ENCODE peak calls at places on chromosomes 3 and 15, in five cellular contexts. One of them, this sample, is unnamed.

GRCh38 chr3:64242435-64242834 is 17.2 kb upstream of the PRICKLE2 start:
- DNase-seq in stimulated activated naive CD8-positive, alpha-beta T cell treated with anti-CD3 and anti-CD28 coated beads, Interleukin-15, Interleukin-2, amounts not matched to agents 100 U/mL and 50 U/mL, for 24 hours: no peak
- DNase-seq in mesenteric fat pad: no peak
- DNase-seq in stimulated activated CD8-positive, alpha-beta memory T cell treated with anti-CD3 and anti-CD28 coated beads, Interleukin-7, amount 100 ng/mL, for 4 hours: no peak
- DNase-seq in A549: no peak
- DNase-seq in this sample: no peak

GRCh38 chr3:134927596-134927995 is 132.5 kb downstream of the EPHB1 start:
- DNase-seq in mesenteric fat pad: no peak
- DNase-seq in stimulated activated CD8-positive, alpha-beta memory T cell treated with anti-CD3 and anti-CD28 coated beads, Interleukin-7, amount 100 ng/mL, for 4 hours: no peak
- DNase-seq in stimulated activated naive CD8-positive, alpha-beta T cell treated with anti-CD3 and anti-CD28 coated beads, Interleukin-15, Interleukin-2, amounts not matched to agents 100 U/mL and 50 U/mL, for 24 hours: no peak
- DNase-seq in A549: no peak
- DNase-seq in this sample: no peak

GRCh38 chr15:77507151-77507847 is 86.6 kb downstream of the HMG20A start:
- DNase-seq in stimulated activated CD8-positive, alpha-beta memory T cell treated with anti-CD3 and anti-CD28 coated beads, Interleukin-7, amount 100 ng/mL, for 4 hours: no peak
- DNase-seq in mesenteric fat pad: no peak
- DNase-seq in A549: no peak
- DNase-seq in stimulated activated naive CD8-positive, alpha-beta T cell treated with anti-CD3 and anti-CD28 coated beads, Interleukin-15, Interleukin-2, amounts not matched to agents 100 U/mL and 50 U/mL, for 24 hours: no peak
- DNase-seq in this sample: no peak

GRCh38 chr3:73490453-73491311 is 134.1 kb downstream of the PDZRN3 start:
- DNase-seq in A549: no peak
- DNase-seq in mesenteric fat pad: no peak
- DNase-seq in stimulated activated naive CD8-positive, alpha-beta T cell treated with anti-CD3 and anti-CD28 coated beads, Interleukin-15, Interleukin-2, amounts not matched to agents 100 U/mL and 50 U/mL, for 24 hours: no peak
- DNase-seq in stimulated activated CD8-positive, alpha-beta memory T cell treated with anti-CD3 and anti-CD28 coated beads, Interleukin-7, amount 100 ng/mL, for 4 hours: no peak
- DNase-seq in this sample: no peak

GRCh38 chr3:128577711-128578110 is 72.9 kb downstream of the RPN1 start:
- DNase-seq in mesenteric fat pad: no peak
- DNase-seq in A549: no peak
- DNase-seq in stimulated activated naive CD8-positive, alpha-beta T cell treated with anti-CD3 and anti-CD28 coated beads, Interleukin-15, Interleukin-2, amounts not matched to agents 100 U/mL and 50 U/mL, for 24 hours: no peak
- DNase-seq in stimulated activated CD8-positive, alpha-beta memory T cell treated with anti-CD3 and anti-CD28 coated beads, Interleukin-7, amount 100 ng/mL, for 4 hours: no peak
- DNase-seq in this sample: no peak

GRCh38 chr15:90038639-90039095 is 37.5 kb downstream of the ZNF710 start:
- DNase-seq in stimulated activated naive CD8-positive, alpha-beta T cell treated with anti-CD3 and anti-CD28 coated beads, Interleukin-15, Interleukin-2, amounts not matched to agents 100 U/mL and 50 U/mL, for 24 hours: no peak
- DNase-seq in stimulated activated CD8-positive, alpha-beta memory T cell treated with anti-CD3 and anti-CD28 coated beads, Interleukin-7, amount 100 ng/mL, for 4 hours: no peak
- DNase-seq in A549: no peak
- DNase-seq in mesenteric fat pad: no peak
- DNase-seq in this sample: no peak

GRCh38 chr3:140942221-140943104 is 827 bp downstream of the SLC25A36 start:
- DNase-seq in stimulated activated naive CD8-positive, alpha-beta T cell treated with anti-CD3 and anti-CD28 coated beads, Interleukin-15, Interleukin-2, amounts not matched to agents 100 U/mL and 50 U/mL, for 24 hours: peak
- DNase-seq in A549: peak
- DNase-seq in mesenteric fat pad: no peak
- DNase-seq in stimulated activated CD8-positive, alpha-beta memory T cell treated with anti-CD3 and anti-CD28 coated beads, Interleukin-7, amount 100 ng/mL, for 4 hours: no peak
- DNase-seq in this sample: peak

GRCh38 chr15:98322551-98322950 is 325.8 kb upstream of the IGF1R start:
- DNase-seq in A549: no peak
- DNase-seq in mesenteric fat pad: no peak
- DNase-seq in stimulated activated CD8-positive, alpha-beta memory T cell treated with anti-CD3 and anti-CD28 coated beads, Interleukin-7, amount 100 ng/mL, for 4 hours: no peak
- DNase-seq in stimulated activated naive CD8-positive, alpha-beta T cell treated with anti-CD3 and anti-CD28 coated beads, Interleukin-15, Interleukin-2, amounts not matched to agents 100 U/mL and 50 U/mL, for 24 hours: no peak
- DNase-seq in this sample: no peak

GRCh38 chr15:80436511-80437307 is 32.5 kb downstream of the ARNT2 start:
- DNase-seq in mesenteric fat pad: no peak
- DNase-seq in stimulated activated naive CD8-positive, alpha-beta T cell treated with anti-CD3 and anti-CD28 coated beads, Interleukin-15, Interleukin-2, amounts not matched to agents 100 U/mL and 50 U/mL, for 24 hours: peak
- DNase-seq in A549: peak
- DNase-seq in stimulated activated CD8-positive, alpha-beta memory T cell treated with anti-CD3 and anti-CD28 coated beads, Interleukin-7, amount 100 ng/mL, for 4 hours: no peak
- DNase-seq in this sample: no peak

GRCh38 chr3:127456471-127457093 is 134.0 kb downstream of the TPRA1 start:
- DNase-seq in stimulated activated CD8-positive, alpha-beta memory T cell treated with anti-CD3 and anti-CD28 coated beads, Interleukin-7, amount 100 ng/mL, for 4 hours: no peak
- DNase-seq in mesenteric fat pad: peak
- DNase-seq in stimulated activated naive CD8-positive, alpha-beta T cell treated with anti-CD3 and anti-CD28 coated beads, Interleukin-15, Interleukin-2, amounts not matched to agents 100 U/mL and 50 U/mL, for 24 hours: no peak
- DNase-seq in A549: no peak
- DNase-seq in this sample: no peak

GRCh38 chr3:170355738-170356595 is 1.5 kb upstream of the SKIL start:
- DNase-seq in stimulated activated CD8-positive, alpha-beta memory T cell treated with anti-CD3 and anti-CD28 coated beads, Interleukin-7, amount 100 ng/mL, for 4 hours: no peak
- DNase-seq in mesenteric fat pad: no peak
- DNase-seq in A549: no peak
- DNase-seq in stimulated activated naive CD8-positive, alpha-beta T cell treated with anti-CD3 and anti-CD28 coated beads, Interleukin-15, Interleukin-2, amounts not matched to agents 100 U/mL and 50 U/mL, for 24 hours: peak
- DNase-seq in this sample: peak

GRCh38 chr3:98003306-98003969 is 31.2 kb upstream of the RIOX2 start:
- DNase-seq in stimulated activated naive CD8-positive, alpha-beta T cell treated with anti-CD3 and anti-CD28 coated beads, Interleukin-15, Interleukin-2, amounts not matched to agents 100 U/mL and 50 U/mL, for 24 hours: no peak
- DNase-seq in stimulated activated CD8-positive, alpha-beta memory T cell treated with anti-CD3 and anti-CD28 coated beads, Interleukin-7, amount 100 ng/mL, for 4 hours: no peak
- DNase-seq in A549: no peak
- DNase-seq in mesenteric fat pad: no peak
- DNase-seq in this sample: no peak

GRCh38 chr3:151903501-151903991 is 30.1 kb downstream of the SUCNR1 start:
- DNase-seq in stimulated activated CD8-positive, alpha-beta memory T cell treated with anti-CD3 and anti-CD28 coated beads, Interleukin-7, amount 100 ng/mL, for 4 hours: no peak
- DNase-seq in mesenteric fat pad: no peak
- DNase-seq in stimulated activated naive CD8-positive, alpha-beta T cell treated with anti-CD3 and anti-CD28 coated beads, Interleukin-15, Interleukin-2, amounts not matched to agents 100 U/mL and 50 U/mL, for 24 hours: no peak
- DNase-seq in A549: no peak
- DNase-seq in this sample: no peak